ENCODE peak calls at places on chromosomes 7 and 10, in four cellular contexts. Q is sigmoid colon; P is naive thymus-derived CD4-positive, alpha-beta T cell; J is skeletal muscle cell. V is an unnamed sample.

GRCh38 chr7:5419523-5420107 is 4.0 kb downstream of the TNRC18 start:
- DNase-seq in Q (no peak), P (no peak), J (no peak), V (peak)

GRCh38 chr10:110356628-110357245 is 52.0 kb upstream of the SMNDC1 start:
- DNase-seq in Q (no peak), P (peak), J (peak), V (no peak)

GRCh38 chr10:108556176-108556575 is 1367.1 kb downstream of the XPNPEP1 start:
- DNase-seq in Q (no peak), P (no peak), J (peak), V (no peak)

GRCh38 chr10:34280599-34281374 is 534.3 kb downstream of the PARD3 start:
- DNase-seq in Q (peak), P (no peak), J (peak), V (no peak)

GRCh38 chr10:72503241-72503640 is 122.6 kb downstream of the MICU1 start:
- DNase-seq in Q (no peak), P (no peak), J (peak), V (no peak)

GRCh38 chr7:159130820-159131219 is 13.8 kb downstream of the VIPR2 start:
- DNase-seq in Q (no peak), P (no peak), J (no peak), V (peak)

GRCh38 chr7:15561840-15562239 is at the start of gene AGMO:
- DNase-seq in Q (peak), P (no peak), J (peak), V (no peak)

GRCh38 chr7:26500749-26501352 is 209.2 kb downstream of the SNX10 start:
- DNase-seq in Q (no peak), P (peak), J (no peak), V (no peak)

GRCh38 chr7:477626-478220 is 41.9 kb downstream of the PDGFA start:
- DNase-seq in Q (peak), P (no peak), J (no peak), V (peak)

GRCh38 chr7:96179341-96179740 is 142.6 kb downstream of the SLC25A13 start:
- DNase-seq in Q (no peak), P (no peak), J (no peak), V (no peak)

GRCh38 chr10:59635502-59636290 is 74.0 kb downstream of the SLC16A9 start:
- DNase-seq in Q (no peak), P (no peak), J (no peak), V (no peak)

GRCh38 chr10:122042836-122043235 is 53.9 kb downstream of the TACC2 start:
- DNase-seq in Q (no peak), P (no peak), J (no peak), V (no peak)

GRCh38 chr10:78623577-78624215 is 445.1 kb upstream of the ZMIZ1 start:
- DNase-seq in Q (no peak), P (no peak), J (peak), V (no peak)

GRCh38 chr10:100565206-100565985 is 29.7 kb downstream of the HIF1AN start:
- DNase-seq in Q (no peak), P (no peak), J (no peak), V (no peak)

GRCh38 chr7:25286756-25287155 is 58.5 kb upstream of the NPVF start:
- DNase-seq in Q (no peak), P (no peak), J (no peak), V (no peak)

GRCh38 chr7:73746378-73746777 is 7.8 kb upstream of the ABHD11 start:
- DNase-seq in Q (no peak), P (no peak), J (no peak), V (no peak)

GRCh38 chr7:55887786-55888185 is 530 bp downstream of the ZNF713 start:
- DNase-seq in Q (no peak), P (peak), J (no peak), V (no peak)

GRCh38 chr7:154864531-154864908 is 138.4 kb downstream of the PAXIP1 start:
- DNase-seq in Q (no peak), P (no peak), J (no peak), V (no peak)

GRCh38 chr7:106279425-106280182 is 5.2 kb downstream of the NAMPT start:
- DNase-seq in Q (no peak), P (no peak), J (no peak), V (no peak)

GRCh38 chr10:6146921-6147320 is 55.8 kb upstream of the PFKFB3 start:
- DNase-seq in Q (no peak), P (no peak), J (no peak), V (no peak)

GRCh38 chr7:100211342-100211780 is 8.4 kb upstream of the PVRIG start:
- DNase-seq in Q (no peak), P (peak), J (no peak), V (no peak)

GRCh38 chr10:91198781-91199180 is 21.7 kb upstream of the PCGF5 start:
- DNase-seq in Q (no peak), P (peak), J (peak), V (no peak)

GRCh38 chr10:48805848-48806247 is 121.2 kb downstream of the WDFY4 start:
- DNase-seq in Q (no peak), P (peak), J (no peak), V (no peak)

DNA sequence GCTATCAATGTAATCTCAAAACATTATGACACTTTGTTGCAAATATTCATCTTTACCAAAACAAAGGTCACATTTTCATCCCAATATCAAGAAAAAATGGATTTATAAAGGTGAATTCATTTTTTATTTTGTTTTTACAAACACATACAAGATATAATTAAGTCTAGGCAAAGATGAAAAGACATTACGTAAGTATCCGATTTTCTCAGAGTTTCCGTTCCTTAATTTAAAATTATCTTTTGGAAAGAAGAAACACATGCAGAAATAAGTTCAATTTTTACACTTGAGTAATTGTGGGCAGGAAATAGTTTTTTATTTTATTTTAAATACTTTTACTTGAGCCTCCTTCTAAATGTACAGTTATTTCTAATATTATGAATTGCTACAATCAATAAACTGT is 24.6 kb downstream of the RTKN2 start:
- DNase-seq in Q (no peak), P (no peak), J (no peak), V (no peak)
- H3K4me3 ChIP-seq in Q (no peak), P (no peak), J (peak), V (peak)

GRCh38 chr10:103748020-103748419 is 107.4 kb downstream of the SH3PXD2A start:
- DNase-seq in Q (no peak), P (no peak), J (no peak), V (no peak)

GRCh38 chr10:103750836-103751235 is 104.5 kb downstream of the SH3PXD2A start:
- DNase-seq in Q (no peak), P (no peak), J (no peak), V (no peak)

GRCh38 chr10:103751696-103752287 is 103.6 kb downstream of the SH3PXD2A start:
- DNase-seq in Q (no peak), P (no peak), J (no peak), V (no peak)

GRCh38 chr10:103747193-103747865 is 108.0 kb downstream of the SH3PXD2A start:
- DNase-seq in Q (no peak), P (no peak), J (no peak), V (no peak)

GRCh38 chr10:103749779-103750178 is 105.6 kb downstream of the SH3PXD2A start:
- DNase-seq in Q (no peak), P (no peak), J (no peak), V (no peak)
- H3K4me3 ChIP-seq in Q (no peak), P (no peak), J (no peak), V (no peak)

DNA sequence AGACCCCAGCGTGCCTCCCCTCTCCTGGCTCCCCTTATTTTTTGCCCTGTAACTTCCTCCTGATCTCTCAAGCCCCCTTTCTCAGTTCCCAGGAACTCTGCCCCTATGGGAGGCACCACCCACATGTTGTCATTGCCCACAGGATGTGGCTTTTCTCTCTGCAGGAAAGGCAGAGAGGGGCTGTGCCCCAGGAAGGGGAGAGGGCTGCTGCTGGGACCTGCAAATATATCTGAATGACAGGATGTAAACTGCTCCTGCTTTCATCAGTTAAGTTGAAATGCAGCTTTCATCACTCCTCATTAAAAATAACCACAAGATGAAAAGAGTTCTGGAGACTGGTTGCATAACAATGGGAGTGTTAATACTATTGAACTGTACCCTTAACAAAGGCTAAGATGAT is 103.3 kb downstream of the CLEC2L start:
- DNase-seq in Q (no peak), P (peak), J (no peak), V (no peak)
- H3K4me3 ChIP-seq in Q (no peak), P (peak), J (no peak), V (no peak)

GRCh38 chr7:129055861-129056464 is 1.1 kb upstream of the TNPO3 start:
- DNase-seq in Q (no peak), P (no peak), J (no peak), V (no peak)
- H3K4me3 ChIP-seq in Q (no peak), P (no peak), J (no peak), V (no peak)

V was measured in upper lobe of right lung.